ENCODE peak calls at places on chromosomes 13 and 19, in nine cellular contexts. H, G, V, K, Z, E, U, Q and O are unnamed samples.

GRCh38 chr19:41668315-41668714 is 19.8 kb downstream of the CEACAM7 start:
- DNase-seq in H (no peak), G (no peak), V (no peak), K (no peak), Z (no peak), E (no peak), U (no peak), Q (no peak), O (no peak)

GRCh38 chr19:13974073-13974472 is 21.8 kb downstream of the DCAF15 start:
- DNase-seq in H (no peak), G (peak; percentile 49), V (peak; percentile 71), K (no peak), Z (peak; percentile 61), E (peak; percentile 42), U (no peak), Q (no peak), O (peak; percentile 13)

GRCh38 chr19:751501-752341 is 809 bp downstream of the MISP start:
- DNase-seq in H (no peak), G (no peak), V (peak; percentile 93), K (no peak), Z (peak; percentile 89), E (peak; percentile 83), U (no peak), Q (peak; percentile 51), O (no peak)

GRCh38 chr19:1066748-1067340 is at the start of gene ARHGAP45:
- DNase-seq in H (no peak), G (peak; percentile 80), V (no peak), K (peak; percentile 64), Z (peak; percentile 63), E (no peak), U (no peak), Q (no peak), O (no peak)

GRCh38 chr19:10316229-10317044 is 622 bp upstream of the FDX2 start:
- DNase-seq in H (no peak), G (no peak), V (no peak), K (no peak), Z (no peak), E (no peak), U (no peak), Q (no peak), O (no peak)

GRCh38 chr13:50617134-50617721 is 226.3 kb downstream of the DLEU7 start:
- DNase-seq in H (no peak), G (no peak), V (peak; percentile 94), K (no peak), Z (no peak), E (peak; percentile 13), U (no peak), Q (peak; percentile 83), O (no peak)

GRCh38 chr19:4369109-4369887 is 25.9 kb downstream of the MPND start:
- DNase-seq in H (no peak), G (peak; percentile 52), V (peak; percentile 84), K (no peak), Z (no peak), E (peak; percentile 86), U (no peak), Q (no peak), O (no peak)

GRCh38 chr13:49052801-49053200 is 77.1 kb downstream of the FNDC3A start:
- DNase-seq in H (no peak), G (no peak), V (peak; percentile 34), K (no peak), Z (no peak), E (no peak), U (no peak), Q (no peak), O (no peak)

GRCh38 chr19:2273356-2274184 is 8.4 kb downstream of the PEAK3 start:
- DNase-seq in H (peak; percentile 49), G (peak; percentile 67), V (no peak), K (peak; percentile 94), Z (peak; percentile 85), E (peak; percentile 86), U (no peak), Q (no peak), O (peak; percentile 46)

GRCh38 chr13:86193281-86193680 is 394.1 kb upstream of the SLITRK6 start:
- DNase-seq in H (no peak), G (no peak), V (no peak), K (no peak), Z (peak; percentile 17), E (peak; percentile 5), U (no peak), Q (no peak), O (no peak)

GRCh38 chr13:72648513-72649065 is 78.8 kb downstream of the MZT1 start:
- DNase-seq in H (no peak), G (no peak), V (peak; percentile 5), K (peak; percentile 60), Z (peak; percentile 8), E (peak; percentile 11), U (no peak), Q (no peak), O (no peak)

GRCh38 chr13:102724923-102725322 is 30.1 kb upstream of the METTL21C start:
- DNase-seq in H (no peak), G (no peak), V (peak; percentile 56), K (peak; percentile 58), Z (peak; percentile 22), E (peak; percentile 44), U (no peak), Q (no peak), O (peak; percentile 18)

GRCh38 chr13:97781891-97782305 is 171.6 kb upstream of the IPO5 start:
- DNase-seq in H (no peak), G (no peak), V (no peak), K (no peak), Z (no peak), E (peak; percentile 12), U (no peak), Q (peak; percentile 25), O (no peak)